ENCODE peak calls at places on chromosomes 13 and 19, in nine cellular contexts. M is thoracic aorta, X is pancreas, T is left lung, N is upper lobe of left lung, P is left ventricle myocardium inferior, K is heart right ventricle, E is uterus, Q is ovary. H is an unnamed sample. For H3K36me3, the result is how much of the 10 kb centered on the place peaks cover.

GRCh38 chr13:100506154-100506553 is 82.4 kb downstream of the GGACT start:
- DNase-seq in X (no peak), K (no peak), N (no peak), Q (no peak), T (no peak), M (no peak), E (no peak), P (no peak), H (no peak)

GRCh38 chr19:40578442-40578908 is 1.8 kb downstream of the SHKBP1 start:
- DNase-seq in X (no peak), E (no peak), M (no peak), K (no peak), T (no peak), P (no peak), N (no peak), Q (no peak), H (no peak)

GRCh38 chr13:47087841-47088240 is 191.0 kb upstream of the HTR2A start:
- DNase-seq in X (no peak), N (no peak), M (no peak), K (no peak), T (no peak), Q (no peak), P (no peak), E (no peak), H (no peak)

GRCh38 chr13:30835442-30835841 is 70.6 kb upstream of the MEDAG start:
- DNase-seq in T (no peak), M (no peak), X (no peak), Q (peak), P (no peak), K (no peak), N (no peak), E (no peak), H (no peak)

GRCh38 chr19:42465827-42466280 is 23.1 kb upstream of the CXCL17 start:
- DNase-seq in T (no peak), Q (no peak), K (no peak), M (no peak), N (no peak), X (no peak), P (no peak), E (no peak), H (no peak)

GRCh38 chr19:11067356-11068113 is 21.7 kb upstream of the LDLR start:
- DNase-seq in X (no peak), P (no peak), N (no peak), M (no peak), E (no peak), K (no peak), T (no peak), Q (no peak), H (no peak)

GRCh38 chr13:26985285-26985878 is 186.2 kb downstream of the USP12 start:
- DNase-seq in T (no peak), N (peak), Q (peak), M (peak), K (no peak), X (no peak), P (no peak), E (peak), H (no peak)

GRCh38 chr13:80359459-80360297 is 18.8 kb upstream of the SPRY2 start:
- DNase-seq in N (no peak), T (no peak), K (no peak), P (no peak), X (no peak), Q (no peak), M (no peak), E (no peak), H (no peak)

GRCh38 chr13:67123165-67123564 is 107.0 kb downstream of the PCDH9 start:
- DNase-seq in K (no peak), T (no peak), X (no peak), P (no peak), E (no peak), Q (no peak), N (no peak), M (no peak), H (no peak)

GRCh38 chr19:2434721-2435265 is 7.4 kb upstream of the TIMM13 start:
- DNase-seq in E (no peak), Q (no peak), P (no peak), X (no peak), N (no peak), M (no peak), K (no peak), T (no peak), H (no peak)

GRCh38 chr13:80276371-80277289 is 64.3 kb downstream of the SPRY2 start:
- DNase-seq in X (no peak), P (no peak), Q (no peak), M (no peak), N (peak), T (no peak), E (no peak), K (no peak), H (no peak)

GRCh38 chr19:3146677-3147100 is 10.9 kb downstream of the GNA15 start:
- DNase-seq in M (no peak), P (no peak), N (peak), X (no peak), E (no peak), Q (no peak), K (peak), T (no peak), H (no peak)

GRCh38 chr19:44694184-44694579 is 4.8 kb upstream of the CEACAM16 start:
- DNase-seq in X (no peak), Q (no peak), M (no peak), K (no peak), T (no peak), N (no peak), P (no peak), E (no peak), H (no peak)

GRCh38 chr13:85520445-85520844 is 278.8 kb downstream of the SLITRK6 start:
- DNase-seq in M (no peak), X (no peak), T (no peak), P (no peak), Q (no peak), K (no peak), N (no peak), E (no peak), H (no peak)

GRCh38 chr13:101258071-101258470 is 158.2 kb downstream of the NALCN start:
- DNase-seq in K (no peak), E (no peak), X (no peak), P (no peak), M (no peak), N (no peak), T (no peak), Q (no peak), H (no peak)

GRCh38 chr13:112754281-112755025 is 64.6 kb downstream of the ATP11A start:
- DNase-seq in X (no peak), N (no peak), Q (no peak), P (no peak), M (no peak), K (no peak), E (no peak), T (no peak), H (no peak)

GRCh38 chr19:28633223-28634030 is 579.5 kb downstream of the UQCRFS1 start:
- DNase-seq in T (peak), Q (no peak), M (no peak), P (no peak), E (no peak), K (no peak), N (peak), X (no peak), H (no peak)

GRCh38 chr13:98977568-98978270 is at the start of gene DOCK9:
- DNase-seq in T (peak), M (no peak), P (peak), X (peak), E (peak), K (peak), N (peak), Q (peak), H (no peak)

GRCh38 chr19:2711175-2711936 is 8.9 kb upstream of the GNG7 start:
- DNase-seq in Q (no peak), E (no peak), T (no peak), K (no peak), N (no peak), P (no peak), M (no peak), X (no peak), H (no peak)

DNA sequence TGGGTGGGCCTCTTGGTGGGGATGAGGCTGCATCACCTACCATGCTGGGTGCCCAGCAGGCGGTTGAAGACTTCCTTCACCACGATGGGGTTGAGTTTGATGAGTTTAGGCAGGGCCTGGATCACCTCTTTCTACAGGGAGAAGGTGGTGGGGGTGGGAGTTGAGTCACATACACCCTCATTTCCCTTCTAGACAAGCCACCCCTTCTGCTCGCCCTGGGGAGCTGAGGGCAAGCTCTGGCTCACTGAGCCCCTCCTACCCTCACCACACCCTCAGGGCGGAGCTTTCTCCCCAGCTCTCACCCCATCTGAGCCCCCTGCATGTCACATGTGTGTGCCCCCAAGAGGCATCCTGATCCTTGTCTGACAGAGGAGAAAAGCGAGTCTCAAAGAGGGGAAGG is 7.6 kb upstream of the RSPH6A start:
- DNase-seq in K (no peak), T (no peak), E (no peak), P (no peak), Q (no peak), M (no peak), N (no peak), X (no peak), H (no peak)
- H3K27ac ChIP-seq in K (no peak), T (no peak), E (no peak), P (no peak), Q (no peak), M (no peak), N (no peak), X (no peak), H (no peak)

GRCh38 chr19:17527326-17527725 is 15.9 kb downstream of the PGLS start:
- DNase-seq in X (no peak), E (no peak), K (no peak), N (no peak), M (no peak), Q (no peak), T (no peak), P (no peak), H (no peak)

GRCh38 chr19:17526922-17527321 is 15.5 kb downstream of the PGLS start:
- DNase-seq in E (no peak), X (no peak), Q (no peak), N (no peak), K (no peak), T (no peak), M (no peak), P (no peak), H (no peak)

GRCh38 chr19:17530586-17530985 is 19.1 kb downstream of the PGLS start:
- DNase-seq in E (no peak), T (no peak), N (no peak), X (no peak), P (no peak), M (no peak), K (no peak), Q (no peak), H (no peak)

GRCh38 chr19:17528610-17529009 is 17.2 kb downstream of the PGLS start:
- DNase-seq in E (no peak), X (no peak), P (no peak), N (no peak), Q (no peak), M (no peak), T (no peak), K (no peak), H (no peak)

DNA sequence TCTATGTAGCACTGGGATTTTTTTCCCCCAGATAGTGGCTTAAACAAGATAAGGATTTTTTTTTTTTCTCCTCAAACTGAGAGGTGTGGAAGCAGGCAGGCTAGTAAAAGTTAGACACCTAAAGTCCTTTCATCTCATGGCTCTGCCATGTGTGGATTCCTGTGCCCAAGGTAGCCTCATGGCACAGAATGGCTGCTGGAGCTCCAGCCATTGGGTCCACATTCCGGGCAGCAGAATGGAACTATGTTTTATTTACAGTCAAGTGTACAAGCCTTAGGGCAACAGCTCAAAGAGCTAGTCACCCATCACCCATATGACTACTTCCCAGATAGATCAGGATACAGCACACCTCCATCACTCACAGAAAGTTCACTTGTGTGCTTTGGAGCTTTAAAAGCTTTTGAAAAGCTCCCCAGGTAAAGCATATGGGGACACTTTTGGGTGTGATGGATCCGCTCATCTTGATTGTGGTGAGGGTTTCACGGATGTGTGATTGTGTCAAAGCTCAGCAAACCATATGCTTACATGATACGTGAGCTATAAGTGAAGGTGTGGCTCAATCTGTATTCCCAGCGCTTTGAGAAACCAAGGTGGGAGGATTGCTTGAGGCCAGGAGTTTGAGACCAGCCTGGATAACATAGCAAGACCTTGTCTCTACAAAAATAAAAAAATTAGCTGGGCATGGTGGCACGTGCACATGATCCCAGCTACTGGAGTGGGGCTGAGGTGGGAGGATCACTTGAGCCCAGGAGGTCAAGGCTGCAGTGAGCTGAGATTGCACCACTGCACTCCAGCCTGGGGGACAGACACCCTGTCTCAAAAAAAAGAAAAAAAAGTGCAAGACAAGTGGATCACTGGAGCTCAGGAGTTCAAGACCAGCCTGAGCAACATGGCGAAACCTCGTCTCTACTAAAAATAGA is 18.1 kb downstream of the PGLS start:
- DNase-seq in N (no peak), X (no peak), Q (no peak), P (no peak), T (no peak), E (no peak), K (no peak), M (no peak), H (no peak)
- H3K36me3 ChIP-seq in N (under half), X (under half), Q (under half), P (under half), T (under half), E (under half), K (under half), M (under half), H (under half)

GRCh38 chr13:40979232-40979631 is 39.9 kb downstream of the ELF1 start:
- DNase-seq in K (no peak), X (no peak), T (no peak), N (no peak), M (no peak), Q (no peak), P (no peak), E (no peak), H (no peak)
- H3K27ac ChIP-seq in K (peak), X (no peak), T (peak), N (peak), M (no peak), Q (no peak), P (no peak), E (no peak), H (no peak)

DNA sequence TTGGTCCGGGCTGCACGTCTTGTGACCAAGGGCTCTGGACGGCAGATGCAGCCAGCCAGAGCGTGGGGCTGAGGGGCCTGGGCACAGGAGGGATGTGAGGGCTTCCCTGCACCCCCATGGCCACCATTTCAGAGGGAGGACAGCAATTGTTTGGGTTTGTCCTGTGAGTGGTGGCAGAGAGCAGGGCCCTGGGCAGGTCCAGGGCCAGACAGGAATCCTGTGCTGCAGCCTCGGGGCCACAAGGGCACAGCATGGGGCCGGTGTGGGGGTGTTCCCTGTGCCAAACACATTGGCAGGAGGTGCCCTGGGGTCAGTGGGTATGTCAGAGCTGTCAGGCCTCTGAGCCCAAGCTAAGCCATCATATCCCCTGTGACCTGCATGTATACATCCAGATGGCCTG is 32.2 kb downstream of the WTIP start:
- DNase-seq in E (no peak), N (no peak), T (no peak), Q (no peak), K (no peak), M (no peak), P (no peak), X (no peak), H (no peak)
- H3K36me3 ChIP-seq in E (under half), N (under half), T (under half), Q (under half), K (under half), M (under half), P (under half), X (under half), H (under half)

H was measured in RWPE2.